ENCODE peak calls at places on chromosomes 16 and 17, in seven cellular contexts. One of them, this sample, is unnamed.

GRCh38 chr17:17719966-17720543 is 38.8 kb downstream of the RAI1 start:
- DNase-seq in HFFc6: no peak
- DNase-seq in Caco-2: no peak
- DNase-seq in esophagus squamous epithelium: no peak
- DNase-seq in right lobe of liver: no peak
- DNase-seq in nephron progenitor cell: no peak
- DNase-seq in stomach: no peak
- DNase-seq in this sample: no peak

GRCh38 chr17:72122668-72123495 is 2.1 kb downstream of the SOX9 start:
- DNase-seq in nephron progenitor cell: peak
- DNase-seq in stomach: peak
- DNase-seq in esophagus squamous epithelium: no peak
- DNase-seq in Caco-2: peak
- DNase-seq in right lobe of liver: no peak
- DNase-seq in HFFc6: peak
- DNase-seq in this sample: peak

GRCh38 chr17:40071720-40072480 is 9.1 kb downstream of the THRA start:
- DNase-seq in nephron progenitor cell: no peak
- DNase-seq in HFFc6: no peak
- DNase-seq in stomach: peak
- DNase-seq in Caco-2: no peak
- DNase-seq in esophagus squamous epithelium: no peak
- DNase-seq in right lobe of liver: peak
- DNase-seq in this sample: peak

GRCh38 chr17:48841395-48841831 is 10.6 kb downstream of the CALCOCO2 start:
- DNase-seq in HFFc6: peak
- DNase-seq in esophagus squamous epithelium: no peak
- DNase-seq in right lobe of liver: peak
- DNase-seq in Caco-2: no peak
- DNase-seq in stomach: no peak
- DNase-seq in nephron progenitor cell: no peak
- DNase-seq in this sample: no peak

GRCh38 chr17:47318197-47318918 is 5.4 kb upstream of the EFCAB13 start:
- DNase-seq in Caco-2: no peak
- DNase-seq in HFFc6: no peak
- DNase-seq in esophagus squamous epithelium: no peak
- DNase-seq in nephron progenitor cell: no peak
- DNase-seq in right lobe of liver: no peak
- DNase-seq in stomach: no peak
- DNase-seq in this sample: no peak

GRCh38 chr16:50263940-50264929 is 2.1 kb upstream of the ADCY7 start:
- DNase-seq in stomach: no peak
- DNase-seq in esophagus squamous epithelium: no peak
- DNase-seq in Caco-2: no peak
- DNase-seq in nephron progenitor cell: no peak
- DNase-seq in HFFc6: no peak
- DNase-seq in right lobe of liver: no peak
- DNase-seq in this sample: no peak

GRCh38 chr16:57959804-57960203 is 11.1 kb downstream of the CNGB1 start:
- DNase-seq in HFFc6: no peak
- DNase-seq in Caco-2: no peak
- DNase-seq in stomach: no peak
- DNase-seq in nephron progenitor cell: no peak
- DNase-seq in esophagus squamous epithelium: no peak
- DNase-seq in right lobe of liver: no peak
- DNase-seq in this sample: no peak

GRCh38 chr17:40450175-40450574 is 6.9 kb downstream of the IGFBP4 start:
- DNase-seq in right lobe of liver: peak
- DNase-seq in nephron progenitor cell: peak
- DNase-seq in esophagus squamous epithelium: no peak
- DNase-seq in stomach: peak
- DNase-seq in Caco-2: peak
- DNase-seq in HFFc6: no peak
- DNase-seq in this sample: peak

GRCh38 chr16:71754652-71755051 is 30.2 kb upstream of the PHLPP2 start:
- DNase-seq in Caco-2: no peak
- DNase-seq in esophagus squamous epithelium: no peak
- DNase-seq in stomach: no peak
- DNase-seq in right lobe of liver: no peak
- DNase-seq in HFFc6: no peak
- DNase-seq in nephron progenitor cell: no peak
- DNase-seq in this sample: no peak

GRCh38 chr17:50290074-50290702 is 15.9 kb downstream of the TMEM92 start:
- DNase-seq in HFFc6: peak
- DNase-seq in right lobe of liver: no peak
- DNase-seq in stomach: peak
- DNase-seq in esophagus squamous epithelium: no peak
- DNase-seq in nephron progenitor cell: no peak
- DNase-seq in Caco-2: no peak
- DNase-seq in this sample: peak

GRCh38 chr16:57752581-57753447 is 17.2 kb downstream of the KATNB1 start:
- DNase-seq in stomach: no peak
- DNase-seq in nephron progenitor cell: no peak
- DNase-seq in esophagus squamous epithelium: no peak
- DNase-seq in HFFc6: no peak
- DNase-seq in right lobe of liver: no peak
- DNase-seq in Caco-2: peak
- DNase-seq in this sample: no peak

GRCh38 chr16:9042943-9043680 is 48.3 kb upstream of the HAPSTR1 start:
- DNase-seq in nephron progenitor cell: no peak
- DNase-seq in right lobe of liver: no peak
- DNase-seq in esophagus squamous epithelium: no peak
- DNase-seq in stomach: no peak
- DNase-seq in HFFc6: peak
- DNase-seq in Caco-2: no peak
- DNase-seq in this sample: no peak

GRCh38 chr16:84593825-84594724 is 23.8 kb downstream of the COTL1 start:
- DNase-seq in HFFc6: no peak
- DNase-seq in nephron progenitor cell: no peak
- DNase-seq in right lobe of liver: no peak
- DNase-seq in Caco-2: no peak
- DNase-seq in esophagus squamous epithelium: peak
- DNase-seq in stomach: peak
- DNase-seq in this sample: no peak

GRCh38 chr17:49969134-49969759 is at the start of gene DLX4:
- DNase-seq in HFFc6: no peak
- DNase-seq in esophagus squamous epithelium: no peak
- DNase-seq in stomach: no peak
- DNase-seq in right lobe of liver: no peak
- DNase-seq in nephron progenitor cell: peak
- DNase-seq in Caco-2: peak
- DNase-seq in this sample: no peak

GRCh38 chr17:79104898-79105600 is 30.4 kb downstream of the ENGASE start:
- DNase-seq in HFFc6: no peak
- DNase-seq in nephron progenitor cell: no peak
- DNase-seq in right lobe of liver: no peak
- DNase-seq in stomach: no peak
- DNase-seq in esophagus squamous epithelium: no peak
- DNase-seq in Caco-2: no peak
- DNase-seq in this sample: no peak

GRCh38 chr17:31413871-31414589 is 22.6 kb downstream of the RAB11FIP4 start:
- DNase-seq in stomach: no peak
- DNase-seq in Caco-2: no peak
- DNase-seq in esophagus squamous epithelium: no peak
- DNase-seq in right lobe of liver: no peak
- DNase-seq in nephron progenitor cell: no peak
- DNase-seq in HFFc6: peak
- DNase-seq in this sample: no peak

GRCh38 chr16:51852892-51853291 is 694.1 kb downstream of the TOX3 start:
- DNase-seq in nephron progenitor cell: no peak
- DNase-seq in right lobe of liver: no peak
- DNase-seq in Caco-2: no peak
- DNase-seq in HFFc6: no peak
- DNase-seq in esophagus squamous epithelium: no peak
- DNase-seq in stomach: no peak
- DNase-seq in this sample: no peak
- TF ChIP-seq CTCF in nephron progenitor cell: no peak
- TF ChIP-seq CTCF in right lobe of liver: no peak
- TF ChIP-seq CTCF in Caco-2: no peak
- TF ChIP-seq CTCF in HFFc6: no peak
- TF ChIP-seq CTCF in esophagus squamous epithelium: no peak
- TF ChIP-seq CTCF in stomach: no peak
- TF ChIP-seq CTCF in this sample: no peak

GRCh38 chr16:20638711-20639335 is 58.7 kb downstream of the ACSM1 start:
- DNase-seq in stomach: no peak
- DNase-seq in right lobe of liver: no peak
- DNase-seq in HFFc6: no peak
- DNase-seq in esophagus squamous epithelium: no peak
- DNase-seq in nephron progenitor cell: no peak
- DNase-seq in Caco-2: no peak
- DNase-seq in this sample: no peak
- TF ChIP-seq CTCF in stomach: no peak
- TF ChIP-seq CTCF in right lobe of liver: no peak
- TF ChIP-seq CTCF in HFFc6: no peak
- TF ChIP-seq CTCF in esophagus squamous epithelium: no peak
- TF ChIP-seq CTCF in nephron progenitor cell: no peak
- TF ChIP-seq CTCF in Caco-2: no peak
- TF ChIP-seq CTCF in this sample: no peak

GRCh38 chr17:56751145-56751743 is 82.5 kb downstream of the C17orf67 start:
- DNase-seq in stomach: no peak
- DNase-seq in HFFc6: peak
- DNase-seq in right lobe of liver: no peak
- DNase-seq in nephron progenitor cell: no peak
- DNase-seq in esophagus squamous epithelium: no peak
- DNase-seq in Caco-2: no peak
- DNase-seq in this sample: no peak
- TF ChIP-seq CTCF in stomach: no peak
- TF ChIP-seq CTCF in HFFc6: peak
- TF ChIP-seq CTCF in right lobe of liver: no peak
- TF ChIP-seq CTCF in nephron progenitor cell: no peak
- TF ChIP-seq CTCF in esophagus squamous epithelium: no peak
- TF ChIP-seq CTCF in Caco-2: no peak
- TF ChIP-seq CTCF in this sample: no peak

GRCh38 chr17:3732171-3732570 is 8.5 kb downstream of the HASPIN start:
- DNase-seq in Caco-2: no peak
- DNase-seq in right lobe of liver: no peak
- DNase-seq in HFFc6: peak
- DNase-seq in stomach: no peak
- DNase-seq in esophagus squamous epithelium: no peak
- DNase-seq in nephron progenitor cell: no peak
- DNase-seq in this sample: no peak
- TF ChIP-seq CTCF in Caco-2: no peak
- TF ChIP-seq CTCF in right lobe of liver: peak
- TF ChIP-seq CTCF in HFFc6: peak
- TF ChIP-seq CTCF in stomach: no peak
- TF ChIP-seq CTCF in esophagus squamous epithelium: no peak
- TF ChIP-seq CTCF in nephron progenitor cell: no peak
- TF ChIP-seq CTCF in this sample: no peak

GRCh38 chr17:76260220-76260619 is 4.9 kb upstream of the UBALD2 start:
- DNase-seq in esophagus squamous epithelium: no peak
- DNase-seq in right lobe of liver: no peak
- DNase-seq in stomach: no peak
- DNase-seq in nephron progenitor cell: no peak
- DNase-seq in HFFc6: no peak
- DNase-seq in Caco-2: no peak
- DNase-seq in this sample: no peak

GRCh38 chr17:76260669-76261068 is 4.5 kb upstream of the UBALD2 start:
- DNase-seq in Caco-2: no peak
- DNase-seq in esophagus squamous epithelium: no peak
- DNase-seq in stomach: no peak
- DNase-seq in nephron progenitor cell: no peak
- DNase-seq in HFFc6: no peak
- DNase-seq in right lobe of liver: no peak
- DNase-seq in this sample: no peak

GRCh38 chr17:76262732-76263344 is 2.3 kb upstream of the UBALD2 start:
- DNase-seq in Caco-2: peak
- DNase-seq in stomach: peak
- DNase-seq in esophagus squamous epithelium: no peak
- DNase-seq in HFFc6: no peak
- DNase-seq in right lobe of liver: peak
- DNase-seq in nephron progenitor cell: no peak
- DNase-seq in this sample: peak

GRCh38 chr17:76263896-76264295 is 1.3 kb upstream of the UBALD2 start:
- DNase-seq in right lobe of liver: no peak
- DNase-seq in HFFc6: no peak
- DNase-seq in Caco-2: no peak
- DNase-seq in stomach: no peak
- DNase-seq in esophagus squamous epithelium: no peak
- DNase-seq in nephron progenitor cell: no peak
- DNase-seq in this sample: no peak

DNA sequence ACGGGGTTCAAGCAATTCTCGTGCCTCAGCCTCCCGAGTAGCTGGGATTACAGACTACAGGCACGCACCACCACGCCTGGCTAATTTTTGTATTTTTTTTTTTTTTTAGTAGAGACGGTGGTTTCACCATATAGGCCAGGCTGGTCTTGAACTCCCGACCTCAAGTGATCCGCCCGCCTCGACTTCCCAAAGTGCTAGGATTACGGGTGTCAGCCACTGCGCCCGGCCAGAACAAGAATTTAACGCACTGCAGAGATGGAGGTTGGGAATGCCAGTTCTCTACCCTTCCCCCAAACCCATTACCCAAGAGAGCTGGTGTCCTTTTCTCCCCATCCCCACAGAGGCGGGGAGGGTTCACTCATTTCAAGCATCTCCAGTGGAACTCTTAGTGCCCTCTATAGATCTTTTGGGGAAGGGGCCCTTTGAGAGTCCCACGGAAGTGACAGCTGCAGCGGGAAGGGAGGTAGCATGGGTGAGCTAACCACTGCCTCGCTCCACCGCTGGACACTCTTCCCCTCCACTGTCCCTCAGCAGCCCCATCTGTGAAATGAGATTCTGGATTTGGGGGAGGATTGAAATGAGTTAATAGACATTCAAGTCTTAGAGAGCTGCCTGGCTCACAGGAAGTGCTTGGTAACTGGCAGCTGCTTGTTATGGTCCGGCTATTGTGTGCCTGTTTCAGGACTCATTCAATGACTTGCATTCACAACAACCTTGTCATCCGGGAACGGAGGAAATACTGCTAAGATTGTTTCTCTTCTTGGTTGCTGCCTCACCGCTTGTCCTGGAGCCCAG is 3.5 kb upstream of the UBALD2 start:
- DNase-seq in stomach: no peak
- DNase-seq in nephron progenitor cell: no peak
- DNase-seq in HFFc6: no peak
- DNase-seq in right lobe of liver: no peak
- DNase-seq in Caco-2: no peak
- DNase-seq in esophagus squamous epithelium: no peak
- DNase-seq in this sample: no peak
- TF ChIP-seq CTCF in stomach: no peak
- TF ChIP-seq CTCF in nephron progenitor cell: no peak
- TF ChIP-seq CTCF in HFFc6: no peak
- TF ChIP-seq CTCF in right lobe of liver: no peak
- TF ChIP-seq CTCF in Caco-2: no peak
- TF ChIP-seq CTCF in esophagus squamous epithelium: no peak
- TF ChIP-seq CTCF in this sample: no peak